ENCODE peak calls at places on chromosomes 12 and 14, in nine cellular contexts. Q is heart right ventricle; S is neuronal stem cell; C is stomach; B is astrocyte; M is fibroblast of lung; N is adipocyte; P is cardiac muscle cell; D is CD4-positive, CD25-positive, alpha-beta regulatory T cell. F is an unnamed sample. For H3K36me3 and H3K4me1, the result is how much of the 10 kb centered on the place peaks cover.

GRCh38 chr14:102926104-102926503 is 3.6 kb downstream of the AMN start:
- DNase-seq in C (no peak), M (no peak), S (no peak), Q (no peak), D (no peak), N (no peak), P (no peak), B (no peak), F (no peak)

GRCh38 chr12:9134981-9135628 is 19.4 kb upstream of the A2M start:
- DNase-seq in D (peak), S (no peak), M (no peak), P (no peak), Q (no peak), N (no peak), C (no peak), B (no peak), F (no peak)

GRCh38 chr12:3496964-3497363 is 6.0 kb downstream of the PRMT8 start:
- DNase-seq in S (no peak), P (peak), B (no peak), Q (no peak), N (no peak), D (no peak), M (no peak), C (no peak), F (no peak)

GRCh38 chr12:40693503-40693863 is 1.2 kb downstream of the CNTN1 start:
- DNase-seq in C (no peak), M (no peak), B (no peak), N (no peak), S (peak), D (no peak), Q (no peak), P (peak), F (no peak)

GRCh38 chr14:72010474-72010873 is 78.2 kb downstream of the RGS6 start:
- DNase-seq in S (no peak), M (no peak), C (no peak), Q (no peak), N (no peak), B (no peak), P (no peak), D (no peak), F (no peak)

GRCh38 chr14:56224691-56225681 is 106.8 kb downstream of the PELI2 start:
- DNase-seq in B (no peak), Q (no peak), P (no peak), C (peak), S (no peak), D (no peak), N (no peak), M (no peak), F (no peak)

GRCh38 chr12:13211859-13212664 is 15.5 kb downstream of the EMP1 start:
- DNase-seq in B (peak), S (peak), C (peak), D (peak), Q (peak), P (peak), M (peak), N (peak), F (peak)

GRCh38 chr12:4292266-4293063 is 18.9 kb downstream of the CCND2 start:
- DNase-seq in Q (no peak), P (no peak), M (no peak), N (no peak), D (no peak), S (no peak), C (no peak), B (no peak), F (no peak)

GRCh38 chr14:71730471-71730870 is 201.8 kb upstream of the RGS6 start:
- DNase-seq in N (no peak), C (no peak), P (no peak), M (peak), B (peak), S (no peak), D (no peak), Q (no peak), F (no peak)

GRCh38 chr12:5088586-5089264 is 45.0 kb downstream of the KCNA5 start:
- DNase-seq in D (no peak), P (no peak), M (peak), B (peak), Q (no peak), N (peak), C (no peak), S (no peak), F (no peak)

GRCh38 chr14:67010602-67011001 is 178.6 kb upstream of the GARIN2 start:
- DNase-seq in D (peak), Q (no peak), P (no peak), B (no peak), S (no peak), C (no peak), M (no peak), N (no peak), F (no peak)

GRCh38 chr12:52380271-52380694 is 5.2 kb downstream of the KRT84 start:
- DNase-seq in C (peak), Q (no peak), S (no peak), M (no peak), B (no peak), P (peak), N (peak), D (peak), F (no peak)

GRCh38 chr12:39490500-39491276 is 47.8 kb upstream of the KIF21A start:
- DNase-seq in C (no peak), D (no peak), N (peak), B (peak), M (peak), P (no peak), S (no peak), Q (no peak), F (no peak)

GRCh38 chr12:24228371-24228770 is 278.9 kb upstream of the SOX5 start:
- DNase-seq in N (no peak), C (no peak), D (no peak), S (no peak), B (no peak), M (peak), Q (no peak), P (no peak), F (no peak)

GRCh38 chr12:6461401-6462233 is 8.9 kb downstream of the VAMP1 start:
- DNase-seq in M (no peak), B (no peak), Q (no peak), S (no peak), C (peak), D (peak), N (no peak), P (no peak), F (peak)

GRCh38 chr14:93103392-93104080 is 12.2 kb downstream of the ITPK1 start:
- DNase-seq in C (peak), M (no peak), Q (no peak), N (peak), B (no peak), P (no peak), D (peak), S (no peak), F (peak)

GRCh38 chr12:56414401-56414800 is 34.8 kb downstream of the TIMELESS start:
- DNase-seq in M (no peak), S (no peak), P (no peak), Q (no peak), B (no peak), C (no peak), D (no peak), N (no peak), F (no peak)

GRCh38 chr12:55972045-55972843 is 1.6 kb upstream of the RAB5B start:
- DNase-seq in M (peak), P (no peak), C (no peak), Q (no peak), N (peak), S (no peak), D (no peak), B (peak), F (no peak)

GRCh38 chr12:42166501-42166900 is 21.8 kb upstream of the GXYLT1 start:
- DNase-seq in P (no peak), M (peak), N (no peak), S (no peak), B (peak), D (no peak), C (no peak), Q (no peak), F (no peak)

GRCh38 chr12:92141585-92142244 is 3.9 kb downstream of the BTG1 start:
- DNase-seq in P (no peak), Q (no peak), C (no peak), M (no peak), N (peak), S (no peak), B (no peak), D (peak), F (peak)

GRCh38 chr14:105487986-105488777 is 1.5 kb downstream of the CRIP1 start:
- DNase-seq in B (no peak), P (no peak), Q (no peak), C (no peak), N (no peak), S (no peak), M (no peak), D (peak), F (peak)

GRCh38 chr12:51086933-51087332 is 3.5 kb upstream of the CSRNP2 start:
- DNase-seq in P (no peak), M (no peak), N (no peak), B (no peak), S (no peak), Q (no peak), D (no peak), C (no peak), F (no peak)

GRCh38 chr14:29528889-29529288 is 398.8 kb downstream of the PRKD1 start:
- DNase-seq in M (peak), Q (no peak), S (no peak), P (no peak), D (no peak), C (no peak), N (peak), B (peak), F (no peak)

GRCh38 chr12:84357314-84357713 is 555.3 kb downstream of the SLC6A15 start:
- DNase-seq in N (no peak), S (no peak), D (no peak), Q (no peak), C (no peak), P (no peak), B (no peak), M (no peak), F (no peak)

GRCh38 chr14:94164685-94165431 is 9.3 kb upstream of the PPP4R4 start:
- DNase-seq in M (no peak), B (no peak), D (no peak), S (no peak), P (no peak), C (no peak), N (no peak), Q (no peak), F (no peak)

GRCh38 chr14:90839024-90839888 is 23.0 kb upstream of the TTC7B start:
- DNase-seq in N (peak), P (no peak), B (peak), M (peak), C (no peak), S (no peak), Q (peak), D (no peak), F (no peak)

GRCh38 chr14:51004801-51005526 is 60.7 kb upstream of the PYGL start:
- DNase-seq in C (no peak), B (peak), Q (no peak), M (peak), S (no peak), N (peak), D (no peak), P (peak), F (no peak)

GRCh38 chr14:69571449-69571878 is 3.2 kb downstream of the CCDC177 start:
- DNase-seq in D (no peak), S (no peak), N (no peak), M (no peak), C (no peak), Q (no peak), P (no peak), B (no peak), F (no peak)

GRCh38 chr14:103031956-103032355 is 25.4 kb downstream of the CDC42BPB start:
- DNase-seq in S (no peak), Q (no peak), M (no peak), N (no peak), D (no peak), P (peak), C (peak), B (no peak), F (no peak)

GRCh38 chr12:20018406-20018805 is 349.9 kb upstream of the PDE3A start:
- DNase-seq in S (no peak), P (no peak), N (no peak), M (no peak), Q (no peak), C (no peak), B (no peak), D (no peak), F (no peak)

GRCh38 chr12:1281683-1282366 is 290.8 kb downstream of the ERC1 start:
- DNase-seq in C (no peak), S (no peak), N (peak), B (peak), P (no peak), M (peak), Q (no peak), D (no peak), F (no peak)

GRCh38 chr14:103905861-103906456 is 22.3 kb upstream of the TDRD9 start:
- DNase-seq in B (no peak), N (no peak), Q (no peak), S (no peak), D (peak), P (no peak), C (no peak), M (no peak), F (no peak)

GRCh38 chr14:36818794-36819384 is 157.2 kb downstream of the PAX9 start:
- DNase-seq in Q (no peak), S (peak), N (peak), P (peak), D (no peak), C (no peak), B (peak), M (peak), F (no peak)

GRCh38 chr14:77303417-77304156 is 17.1 kb downstream of the POMT2 start:
- DNase-seq in N (peak), Q (no peak), B (peak), C (no peak), S (no peak), M (peak), P (no peak), D (peak), F (no peak)

GRCh38 chr14:104655128-104655848 is 34.1 kb upstream of the INF2 start:
- DNase-seq in N (no peak), C (no peak), M (no peak), S (no peak), B (no peak), P (no peak), Q (no peak), D (no peak), F (no peak)

GRCh38 chr14:47919334-47919846 is 244.0 kb upstream of the MDGA2 start:
- DNase-seq in N (no peak), B (no peak), M (no peak), P (no peak), C (no peak), Q (no peak), D (no peak), S (no peak), F (no peak)

DNA sequence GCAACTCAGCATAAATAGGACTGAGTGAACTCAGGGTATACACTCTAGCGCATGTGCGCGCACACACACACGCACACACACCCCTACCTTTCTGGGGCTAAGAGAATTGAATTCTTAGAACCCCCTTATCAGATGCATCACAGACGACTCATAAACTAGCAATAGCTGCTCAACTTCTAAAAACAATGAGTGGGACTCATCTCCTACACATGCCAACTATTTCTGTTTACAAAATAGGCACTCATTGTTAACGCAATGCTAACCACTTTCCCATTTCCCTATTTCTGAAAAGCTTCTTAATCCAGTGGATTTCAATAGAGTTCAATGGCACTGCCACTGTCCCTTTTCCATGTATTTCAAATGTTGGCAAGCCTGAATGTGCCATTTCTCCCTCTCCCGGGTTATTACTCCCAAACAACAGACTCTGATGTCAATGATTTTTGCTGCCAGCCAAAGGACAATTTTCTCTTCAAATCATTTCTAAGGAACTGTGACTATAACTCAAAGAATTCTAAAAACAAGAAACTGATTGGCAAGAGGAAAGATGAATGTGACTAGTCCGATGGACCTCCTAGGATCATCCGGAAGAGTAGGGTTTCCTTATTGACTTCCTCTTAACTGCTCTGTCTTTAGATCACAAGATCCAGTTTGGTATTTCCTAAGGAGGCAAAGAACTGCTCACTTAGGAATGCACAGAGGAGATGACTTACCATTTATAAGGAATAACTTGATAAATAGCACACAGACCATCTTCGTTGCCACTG is 48.8 kb downstream of the SLC38A1 start:
- DNase-seq in N (peak), D (peak), C (no peak), M (peak), B (peak), Q (no peak), P (no peak), S (no peak), F (peak)
- H3K36me3 ChIP-seq in N (under half), D (under half), C (under half), M (under half), B (under half), Q (under half), P (under half), S (half or more), F (under half)

GRCh38 chr12:126570571-126570970 is 1505.3 kb downstream of the AACS start:
- DNase-seq in B (no peak), P (no peak), C (no peak), Q (no peak), S (no peak), N (no peak), M (no peak), D (no peak), F (no peak)
- H3K4me1 ChIP-seq in B (under half), P (under half), C (under half), Q (under half), S (under half), N (under half), M (under half), D (under half), F (under half)

GRCh38 chr14:24119691-24120090 is 4.9 kb upstream of the NRL start:
- DNase-seq in C (no peak), Q (no peak), S (no peak), P (no peak), D (no peak), N (no peak), M (no peak), B (no peak), F (no peak)
- H3K36me3 ChIP-seq in C (half or more), Q (under half), S (half or more), P (half or more), D (half or more), N (half or more), M (under half), B (under half), F (half or more)

GRCh38 chr12:57853864-57854556 is 7.5 kb upstream of the CTDSP2 start:
- DNase-seq in Q (no peak), C (no peak), B (no peak), D (no peak), M (no peak), N (no peak), S (no peak), P (no peak), F (no peak)

GRCh38 chr12:57850924-57851323 is 4.4 kb upstream of the CTDSP2 start:
- DNase-seq in S (no peak), B (no peak), M (no peak), P (no peak), Q (no peak), D (no peak), N (no peak), C (no peak), F (no peak)

GRCh38 chr12:57851552-57852186 is 5.1 kb upstream of the CTDSP2 start:
- DNase-seq in C (no peak), P (no peak), N (no peak), S (no peak), Q (no peak), B (no peak), D (no peak), M (no peak), F (no peak)

GRCh38 chr12:57852620-57853509 is 6.3 kb upstream of the CTDSP2 start:
- DNase-seq in P (peak), M (no peak), S (peak), B (no peak), D (no peak), Q (peak), N (no peak), C (no peak), F (no peak)

DNA sequence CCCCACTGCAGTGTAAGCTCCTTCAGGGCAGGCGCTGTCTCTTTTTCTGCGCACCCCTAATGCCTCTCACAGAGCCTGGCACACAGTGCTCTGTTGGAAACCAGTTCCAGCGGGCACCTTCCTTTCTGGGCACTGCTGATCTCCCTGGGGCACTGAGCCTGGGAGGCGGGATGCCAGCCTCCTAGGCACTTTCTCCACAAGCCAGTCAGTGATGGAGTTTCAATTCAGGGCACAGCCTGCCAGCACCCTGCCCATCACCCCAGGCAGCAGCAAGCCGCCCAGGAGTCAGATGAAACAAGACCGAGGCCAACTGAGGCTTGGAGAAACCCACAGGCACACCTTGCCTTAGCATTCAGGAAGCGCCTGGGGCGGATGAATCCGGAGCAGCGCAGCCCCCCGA is 5.7 kb upstream of the CTDSP2 start:
- DNase-seq in M (no peak), D (no peak), Q (no peak), N (no peak), B (no peak), P (no peak), S (no peak), C (no peak), F (no peak)
- H3K4me1 ChIP-seq in M (under half), D (under half), Q (under half), N (under half), B (under half), P (under half), S (under half), C (half or more), F (under half)

GRCh38 chr14:24070285-24071143 is 848 bp upstream of the CPNE6 start:
- DNase-seq in Q (no peak), M (no peak), N (no peak), P (no peak), D (no peak), B (no peak), S (no peak), C (no peak), F (no peak)
- H3K36me3 ChIP-seq in Q (under half), M (under half), N (under half), P (under half), D (under half), B (under half), S (under half), C (under half), F (under half)